ENCODE peak calls at places on chromosomes 2 and 18, in five cellular contexts. P is HCT116, J is HepG2, F is GM12878, Y is H1. C is an unnamed sample.

GRCh38 chr2:241616168-241617125 is 20.5 kb downstream of the THAP4 start:
- DNase-seq in P (no peak), J (no peak), F (no peak), Y (no peak), C (no peak)

GRCh38 chr2:55163258-55163657 is 68.8 kb downstream of the CLHC1 start:
- DNase-seq in P (no peak), J (no peak), F (no peak), Y (no peak), C (no peak)

GRCh38 chr2:233627331-233628025 is 8.8 kb upstream of the UGT1A10 start:
- DNase-seq in P (no peak), J (no peak), F (no peak), Y (no peak), C (no peak)

GRCh38 chr2:9552491-9553178 is 3.0 kb downstream of the ADAM17 start:
- DNase-seq in P (no peak), J (no peak), F (no peak), Y (no peak), C (peak)

GRCh38 chr2:143397886-143398614 is 268.8 kb downstream of the ARHGAP15 start:
- DNase-seq in P (no peak), J (no peak), F (peak), Y (no peak), C (no peak)

GRCh38 chr2:42800981-42801380 is 8.6 kb upstream of the HAAO start:
- DNase-seq in P (no peak), J (no peak), F (no peak), Y (no peak), C (no peak)

GRCh38 chr2:216057688-216058193 is 23.9 kb downstream of the PECR start:
- DNase-seq in P (peak), J (no peak), F (peak), Y (no peak), C (no peak)

GRCh38 chr2:237137626-237138323 is 52.1 kb downstream of the COPS8 start:
- DNase-seq in P (no peak), J (no peak), F (no peak), Y (no peak), C (no peak)

GRCh38 chr2:53130441-53130943 is 637.1 kb upstream of the CHAC2 start:
- DNase-seq in P (no peak), J (no peak), F (no peak), Y (no peak), C (no peak)

GRCh38 chr2:238097988-238098853 is 1.9 kb upstream of the ESPNL start:
- DNase-seq in P (peak), J (no peak), F (no peak), Y (peak), C (peak)

GRCh38 chr2:96907405-96908041 is 37.6 kb upstream of the SEMA4C start:
- DNase-seq in P (no peak), J (no peak), F (no peak), Y (no peak), C (no peak)

GRCh38 chr2:68377137-68377780 is 12.2 kb downstream of the PLEK start:
- DNase-seq in P (no peak), J (no peak), F (no peak), Y (no peak), C (no peak)

GRCh38 chr2:120599064-120599463 is 136.6 kb upstream of the GLI2 start:
- DNase-seq in P (no peak), J (no peak), F (no peak), Y (no peak), C (no peak)

GRCh38 chr18:61851940-61852451 is 40.8 kb downstream of the RNF152 start:
- DNase-seq in P (no peak), J (no peak), F (no peak), Y (no peak), C (no peak)

GRCh38 chr2:238119756-238120462 is 18.6 kb upstream of the KLHL30 start:
- DNase-seq in P (no peak), J (no peak), F (no peak), Y (no peak), C (no peak)

GRCh38 chr2:48221846-48222516 is 308.0 kb upstream of the STON1 start:
- DNase-seq in P (no peak), J (peak), F (no peak), Y (no peak), C (no peak)

GRCh38 chr2:144939590-144939989 is 419.7 kb upstream of the ZEB2 start:
- DNase-seq in P (no peak), J (no peak), F (no peak), Y (no peak), C (no peak)

GRCh38 chr2:196630531-196630930 is 9.0 kb upstream of the CCDC150 start:
- DNase-seq in P (no peak), J (no peak), F (no peak), Y (no peak), C (no peak)

GRCh38 chr2:202720226-202720625 is 85.5 kb downstream of the FAM117B start:
- DNase-seq in P (no peak), J (no peak), F (no peak), Y (no peak), C (no peak)

GRCh38 chr18:21484851-21485636 is 115.5 kb downstream of the ESCO1 start:
- DNase-seq in P (no peak), J (no peak), F (no peak), Y (no peak), C (peak)

GRCh38 chr2:101038455-101039255 is 36.6 kb downstream of the RPL31 start:
- DNase-seq in P (peak), J (peak), F (no peak), Y (no peak), C (peak)

GRCh38 chr2:73203055-73203681 is 794 bp downstream of the NOTO start:
- DNase-seq in P (no peak), J (no peak), F (no peak), Y (no peak), C (no peak)

GRCh38 chr18:46555724-46556123 is 101.3 kb downstream of the LOXHD1 start:
- DNase-seq in P (peak), J (peak), F (no peak), Y (peak), C (peak)

GRCh38 chr2:28751956-28752607 is 452 bp downstream of the PPP1CB start:
- DNase-seq in P (no peak), J (no peak), F (no peak), Y (no peak), C (peak)

GRCh38 chr2:233460726-233461431 is 105.7 kb downstream of the USP40 start:
- DNase-seq in P (no peak), J (peak), F (no peak), Y (no peak), C (no peak)

GRCh38 chr2:238978507-238978906 is 130.6 kb downstream of the TWIST2 start:
- DNase-seq in P (no peak), J (no peak), F (no peak), Y (no peak), C (no peak)

GRCh38 chr2:186522538-186522937 is 36.5 kb downstream of the ZC3H15 start:
- DNase-seq in P (no peak), J (no peak), F (no peak), Y (no peak), C (no peak)

GRCh38 chr2:66283776-66284175 is 151.1 kb upstream of the MEIS1 start:
- DNase-seq in P (no peak), J (no peak), F (no peak), Y (no peak), C (no peak)

GRCh38 chr2:43047187-43047780 is 179.1 kb downstream of the ZFP36L2 start:
- DNase-seq in P (no peak), J (no peak), F (no peak), Y (no peak), C (no peak)

GRCh38 chr18:3493501-3494244 is 43.7 kb downstream of the TGIF1 start:
- DNase-seq in P (no peak), J (no peak), F (no peak), Y (no peak), C (no peak)
- H3K4me3 ChIP-seq in P (no peak), J (no peak), F (peak), Y (no peak), C (peak)

DNA sequence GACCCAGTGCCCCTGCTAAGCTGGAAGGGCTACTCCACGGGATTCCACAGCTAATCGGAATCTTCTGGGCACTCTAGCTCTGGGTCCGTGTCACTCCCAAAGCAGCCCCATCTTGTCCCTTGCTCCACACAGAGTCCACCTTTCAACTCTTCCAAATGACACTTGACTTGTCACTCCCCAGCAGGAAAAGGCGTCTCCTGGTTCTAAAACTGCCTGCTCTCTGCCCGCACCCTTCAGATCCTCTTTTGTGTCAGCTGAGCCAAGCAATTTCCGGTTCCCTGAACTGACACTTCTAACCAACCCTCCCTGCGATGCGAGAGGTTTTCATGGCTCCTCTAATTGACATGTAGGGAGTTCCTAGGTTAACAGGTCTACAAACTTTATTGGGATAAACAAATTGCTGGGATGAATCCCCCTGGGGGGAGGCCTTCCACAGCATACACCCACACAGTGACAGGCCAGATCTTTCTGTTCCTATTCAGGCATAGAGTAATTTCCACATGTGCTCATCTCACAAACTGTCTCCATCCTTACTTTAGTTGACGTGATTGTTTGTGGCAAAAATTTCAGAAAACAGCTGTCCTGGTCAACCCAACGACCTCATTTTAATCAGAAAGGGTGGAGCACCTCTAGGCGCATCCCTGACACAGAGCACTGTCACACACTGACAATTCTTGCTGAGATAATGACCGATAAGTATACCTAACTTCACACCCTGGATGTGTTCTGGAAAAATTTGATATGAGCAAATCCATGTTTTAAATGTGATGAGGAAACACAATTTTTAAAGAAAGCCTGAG is 104.9 kb downstream of the RBMS1 start:
- DNase-seq in P (no peak), J (no peak), F (no peak), Y (no peak), C (no peak)
- TF ChIP-seq SRF in P (no peak), J (no peak), F (no peak), Y (no peak), C (no peak)

GRCh38 chr18:12057419-12058039 is 36.1 kb upstream of the ANKRD62 start:
- DNase-seq in P (no peak), J (no peak), F (no peak), Y (no peak), C (no peak)

GRCh38 chr18:12062974-12063373 is 30.7 kb upstream of the ANKRD62 start:
- DNase-seq in P (no peak), J (no peak), F (no peak), Y (no peak), C (no peak)

GRCh38 chr18:12061685-12062084 is 32.0 kb upstream of the ANKRD62 start:
- DNase-seq in P (no peak), J (no peak), F (no peak), Y (no peak), C (no peak)

GRCh38 chr18:12059334-12060181 is 34.1 kb upstream of the ANKRD62 start:
- DNase-seq in P (peak), J (no peak), F (no peak), Y (no peak), C (no peak)

DNA sequence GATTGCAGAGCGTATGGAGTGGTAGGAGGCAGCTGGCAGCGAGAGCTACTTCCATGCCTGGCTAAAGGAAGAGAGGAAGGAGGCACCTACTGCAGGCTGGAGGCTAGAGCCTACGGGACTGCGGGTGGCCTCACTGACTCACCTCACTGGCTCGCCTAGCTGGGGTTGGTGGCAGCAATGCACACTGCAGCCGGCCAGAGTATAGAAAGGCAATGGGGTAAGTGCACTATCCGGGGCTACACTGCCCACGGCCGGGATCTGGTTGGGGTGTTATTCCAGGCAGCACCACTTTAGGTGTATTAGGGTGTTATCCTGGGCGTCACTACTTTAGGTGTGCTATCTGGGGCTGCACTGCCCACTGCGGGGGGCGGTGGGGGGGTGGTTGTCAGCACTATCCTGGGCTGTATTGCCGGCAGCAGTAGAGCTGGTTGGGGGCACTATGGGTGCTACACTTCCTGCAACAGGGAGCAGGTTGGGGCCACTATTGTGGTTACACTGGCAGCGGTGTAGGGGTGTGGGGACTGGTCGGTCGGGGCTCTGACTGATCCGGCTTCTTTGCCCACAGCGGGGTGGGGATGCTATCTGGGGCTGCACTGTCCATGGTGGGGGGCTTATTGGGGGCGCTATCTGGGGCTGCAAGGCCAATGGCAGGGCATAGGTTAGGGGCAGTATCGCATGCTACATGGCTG is 33.3 kb upstream of the ANKRD62 start:
- DNase-seq in P (peak), J (no peak), F (no peak), Y (no peak), C (no peak)
- H3K4me3 ChIP-seq in P (peak), J (no peak), F (no peak), Y (no peak), C (no peak)

GRCh38 chr18:67104700-67105284 is 411.7 kb downstream of the DSEL start:
- DNase-seq in P (no peak), J (peak), F (no peak), Y (peak), C (peak)
- TF ChIP-seq SRF in P (no peak), J (no peak), F (no peak), Y (no peak), C (no peak)

C was measured in K562.